ENCODE peak calls at places on chromosome X, in eight cellular contexts. J is foreskin fibroblast, W is OCI-LY7, I is HFF-Myc, A is suprapubic skin, Y is uterus, S is upper lobe of right lung, N is psoas muscle. H is an unnamed sample.

GRCh38 chrX:52574416-52575275 is 57.8 kb upstream of the XAGE1B start:
- DNase-seq in J (peak), W (peak), I (peak), A (no peak), Y (no peak), S (no peak), N (no peak), H (no peak)

GRCh38 chrX:9393571-9393970 is 71.3 kb upstream of the TBL1X start:
- DNase-seq in J (no peak), W (no peak), I (no peak), A (no peak), Y (no peak), S (no peak), N (no peak), H (no peak)

GRCh38 chrX:69130448-69130847 is 34.8 kb downstream of the PJA1 start:
- DNase-seq in J (no peak), W (no peak), I (no peak), A (no peak), Y (no peak), S (no peak), N (no peak), H (no peak)

GRCh38 chrX:50111762-50112161 is 89.0 kb downstream of the AKAP4 start:
- DNase-seq in J (no peak), W (no peak), I (no peak), A (no peak), Y (no peak), S (peak), N (no peak), H (no peak)

GRCh38 chrX:4762196-4762595 is 1048.7 kb upstream of the PRKX start:
- DNase-seq in J (peak), W (no peak), I (no peak), A (no peak), Y (no peak), S (no peak), N (no peak), H (no peak)

GRCh38 chrX:97405031-97405685 is 521.5 kb downstream of the RPA4 start:
- DNase-seq in J (no peak), W (no peak), I (no peak), A (no peak), Y (no peak), S (no peak), N (no peak), H (no peak)

GRCh38 chrX:54198262-54198661 is 15.2 kb upstream of the FAM120C start:
- DNase-seq in J (no peak), W (no peak), I (no peak), A (no peak), Y (no peak), S (no peak), N (no peak), H (no peak)

GRCh38 chrX:21940356-21940829 is at the start of gene SMS:
- DNase-seq in J (peak), W (peak), I (no peak), A (peak), Y (peak), S (peak), N (peak), H (peak)

GRCh38 chrX:94058728-94059382 is 384.8 kb downstream of the FAM133A start:
- DNase-seq in J (no peak), W (peak), I (no peak), A (no peak), Y (no peak), S (no peak), N (no peak), H (no peak)

GRCh38 chrX:8663325-8663724 is 68.6 kb downstream of the ANOS1 start:
- DNase-seq in J (no peak), W (no peak), I (no peak), A (no peak), Y (no peak), S (no peak), N (no peak), H (no peak)

GRCh38 chrX:67544871-67545771 is 1.3 kb downstream of the AR start:
- DNase-seq in J (peak), W (no peak), I (no peak), A (peak), Y (peak), S (peak), N (peak), H (peak)
- H3K4me3 ChIP-seq in J (peak), W (no peak), I (peak), A (peak), Y (peak), S (peak), N (peak), H (peak)

GRCh38 chrX:105220636-105221035 is at the start of gene TEX13A:
- DNase-seq in J (no peak), W (no peak), I (no peak), A (no peak), Y (no peak), S (no peak), N (no peak), H (no peak)

GRCh38 chrX:105221374-105221773 is 880 bp upstream of the TEX13A start:
- DNase-seq in J (no peak), W (no peak), I (no peak), A (no peak), Y (no peak), S (no peak), N (no peak), H (no peak)

GRCh38 chrX:105219454-105220401 is 766 bp downstream of the TEX13A start:
- DNase-seq in J (no peak), W (no peak), I (no peak), A (no peak), Y (no peak), S (no peak), N (no peak), H (no peak)
- H3K4me3 ChIP-seq in J (no peak), W (no peak), I (no peak), A (no peak), Y (no peak), S (no peak), N (no peak), H (no peak)

GRCh38 chrX:104165894-104166734 is at the start of gene FAM199X:
- DNase-seq in J (peak), W (peak), I (peak), A (peak), Y (peak), S (peak), N (peak), H (peak)

GRCh38 chrX:104172788-104173187 is 6.5 kb downstream of the FAM199X start:
- DNase-seq in J (no peak), W (no peak), I (no peak), A (no peak), Y (no peak), S (no peak), N (no peak), H (no peak)

GRCh38 chrX:104172121-104172520 is 5.9 kb downstream of the FAM199X start:
- DNase-seq in J (no peak), W (no peak), I (no peak), A (no peak), Y (no peak), S (no peak), N (no peak), H (no peak)

GRCh38 chrX:104166735-104167436 is 633 bp downstream of the FAM199X start:
- DNase-seq in J (no peak), W (no peak), I (no peak), A (no peak), Y (peak), S (no peak), N (no peak), H (no peak)

DNA sequence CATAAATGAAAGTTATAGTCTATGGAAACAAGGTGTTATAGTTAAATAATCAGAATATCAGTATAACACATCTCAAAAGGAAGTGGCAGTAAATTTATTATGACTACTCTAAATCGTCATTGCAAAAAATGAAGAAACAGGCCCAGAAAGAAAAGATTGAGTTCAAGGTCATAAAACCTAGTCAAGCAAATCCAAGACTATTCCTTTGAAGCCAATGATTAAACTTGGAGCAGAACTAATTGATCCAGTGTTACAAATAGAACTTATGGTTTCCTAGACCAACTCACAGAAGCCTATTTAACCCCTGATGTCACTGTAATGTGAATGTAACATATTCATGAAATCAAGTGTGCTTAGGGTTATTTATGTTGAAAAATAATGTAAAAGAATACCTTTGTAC is 1.9 kb downstream of the FAM199X start:
- DNase-seq in J (no peak), W (no peak), I (no peak), A (no peak), Y (no peak), S (no peak), N (no peak), H (no peak)
- H3K4me3 ChIP-seq in J (peak), W (peak), I (peak), A (no peak), Y (no peak), S (peak), N (peak), H (no peak)

GRCh38 chrX:101659601-101660063 is at the start of gene ARMCX2:
- DNase-seq in J (peak), W (no peak), I (no peak), A (no peak), Y (peak), S (peak), N (no peak), H (no peak)
- H3K4me3 ChIP-seq in J (peak), W (no peak), I (peak), A (peak), Y (peak), S (peak), N (peak), H (peak)

GRCh38 chrX:87518504-87518903 is 902 bp downstream of the KLHL4 start:
- DNase-seq in J (no peak), W (no peak), I (no peak), A (no peak), Y (no peak), S (no peak), N (no peak), H (no peak)

GRCh38 chrX:87517571-87518141 is at the start of gene KLHL4:
- DNase-seq in J (no peak), W (no peak), I (no peak), A (no peak), Y (peak), S (no peak), N (no peak), H (peak)

DNA sequence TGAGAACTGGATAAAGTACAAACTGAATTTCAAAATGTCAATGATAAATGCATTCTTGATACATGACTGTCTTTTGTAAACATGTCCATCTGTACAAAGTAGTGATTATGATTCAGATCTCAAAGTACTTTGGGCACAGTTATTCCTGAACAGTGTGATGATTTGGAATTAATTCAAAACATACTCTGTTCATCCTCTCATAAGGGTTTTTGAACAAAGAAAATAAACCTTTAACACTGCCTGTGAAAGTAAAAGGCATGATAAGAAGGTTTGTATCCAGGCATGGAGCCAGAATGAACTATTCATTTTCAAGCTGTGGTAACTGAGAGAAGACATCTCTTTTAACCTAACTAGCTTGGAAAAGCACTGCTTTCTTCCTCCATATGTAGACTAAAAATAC is 886 bp upstream of the KLHL4 start:
- DNase-seq in J (no peak), W (no peak), I (no peak), A (no peak), Y (no peak), S (no peak), N (no peak), H (peak)
- H3K4me3 ChIP-seq in J (no peak), W (no peak), I (no peak), A (no peak), Y (no peak), S (no peak), N (no peak), H (no peak)

GRCh38 chrX:132409780-132410556 is 78.9 kb downstream of the MBNL3 start:
- DNase-seq in J (no peak), W (no peak), I (no peak), A (no peak), Y (no peak), S (no peak), N (no peak), H (no peak)
- H3K4me3 ChIP-seq in J (no peak), W (no peak), I (no peak), A (no peak), Y (no peak), S (no peak), N (no peak), H (no peak)

DNA sequence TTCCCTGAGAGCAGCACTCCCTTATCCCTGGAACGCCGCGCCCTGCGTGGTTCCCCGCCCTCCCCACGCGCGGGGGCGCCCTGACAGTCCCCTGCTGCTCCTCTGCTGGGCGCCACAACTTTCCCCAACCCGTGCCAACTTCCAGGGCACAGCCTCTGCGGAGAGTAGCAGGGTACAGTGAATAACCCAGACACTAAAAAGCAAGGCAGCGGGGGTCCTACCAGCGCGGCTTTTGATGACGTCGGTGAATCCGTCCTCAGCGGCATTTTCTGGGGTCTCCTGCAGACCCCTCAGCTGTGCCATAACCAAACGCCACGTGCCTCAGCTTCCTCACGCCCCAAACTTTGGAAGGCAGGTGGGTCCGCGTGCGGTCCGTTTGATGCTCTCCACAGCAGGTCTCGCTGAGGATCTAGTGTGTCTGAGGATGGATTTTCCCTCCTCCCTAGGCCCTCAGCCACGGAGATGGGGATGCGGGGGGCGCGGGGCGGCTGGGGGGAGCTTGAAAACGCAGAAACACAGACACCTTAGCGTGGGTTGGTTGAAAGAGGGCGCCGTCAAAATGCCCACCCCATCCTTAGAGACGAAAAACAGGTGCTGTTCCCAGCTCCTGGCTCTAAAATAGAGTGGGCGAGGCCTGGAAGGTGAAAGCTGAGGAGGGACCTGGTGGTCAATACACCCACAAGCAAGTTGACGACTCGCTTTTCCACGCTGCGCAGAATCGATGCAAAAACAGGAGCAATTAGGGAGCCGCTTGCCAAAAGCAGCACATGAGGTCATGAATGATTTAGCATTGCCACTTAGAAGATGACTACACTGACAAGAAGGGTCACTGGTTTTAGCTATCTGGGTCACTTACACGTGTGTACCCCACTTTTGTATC is 405.6 kb downstream of the FAM47A start:
- DNase-seq in J (no peak), W (no peak), I (no peak), A (no peak), Y (peak), S (no peak), N (peak), H (no peak)
- H3K4me3 ChIP-seq in J (no peak), W (no peak), I (no peak), A (peak), Y (peak), S (peak), N (peak), H (no peak)